ENCODE peak calls at places on chromosomes 2 and 18, in five cellular contexts. A is K562, G is HepG2, D is GM12878, C is H1. S is an unnamed sample.

GRCh38 chr2:238114331-238114841 is 14.2 kb downstream of the ESPNL start:
- DNase-seq in G (no peak), C (no peak), A (no peak), D (no peak), S (no peak)

GRCh38 chr2:240429872-240430491 is 5.5 kb upstream of the GPC1 start:
- DNase-seq in C (no peak), D (no peak), A (no peak), G (peak; percentile 45), S (no peak)

GRCh38 chr2:86243272-86243671 is 44.0 kb downstream of the MRPL35 start:
- DNase-seq in C (no peak), G (no peak), A (no peak), D (no peak), S (no peak)

GRCh38 chr2:213034578-213034977 is 116.8 kb downstream of the IKZF2 start:
- DNase-seq in C (no peak), G (no peak), D (no peak), A (no peak), S (no peak)

GRCh38 chr2:203164311-203164935 is 74.4 kb upstream of the CYP20A1 start:
- DNase-seq in C (no peak), A (no peak), D (no peak), G (no peak), S (no peak)

GRCh38 chr2:152564754-152565551 is 152.3 kb downstream of the PRPF40A start:
- DNase-seq in D (peak; percentile 70), G (no peak), A (no peak), C (no peak), S (no peak)

GRCh38 chr2:26875083-26875634 is 27.2 kb downstream of the DPYSL5 start:
- DNase-seq in G (no peak), A (no peak), C (no peak), D (no peak), S (no peak)

GRCh38 chr2:172938713-172939375 is 136.8 kb upstream of the MAP3K20 start:
- DNase-seq in G (no peak), A (no peak), C (no peak), D (no peak), S (no peak)

GRCh38 chr18:58268849-58269248 is 224.8 kb downstream of the NEDD4L start:
- DNase-seq in C (no peak), A (no peak), D (no peak), G (no peak), S (no peak)

GRCh38 chr2:67828066-67828465 is 234.7 kb downstream of the C1D start:
- DNase-seq in D (no peak), G (no peak), A (no peak), C (no peak), S (no peak)

GRCh38 chr2:16632615-16633014 is 33.0 kb downstream of the CYRIA start:
- DNase-seq in D (no peak), A (no peak), G (no peak), C (no peak), S (peak; percentile 9)

GRCh38 chr18:74498712-74499629 is 2.8 kb downstream of the CNDP2 start:
- DNase-seq in G (no peak), D (peak; percentile 56), C (no peak), A (no peak), S (no peak)
- TF ChIP-seq POLR2AphosphoS5 in G (no peak), D (no peak), C (no peak), A (no peak), S (no peak)

GRCh38 chr2:100629309-100629708 is 66.5 kb downstream of the PDCL3 start:
- DNase-seq in D (no peak), G (no peak), C (no peak), A (no peak), S (no peak)

GRCh38 chr2:100630473-100630977 is 67.7 kb downstream of the PDCL3 start:
- DNase-seq in C (no peak), G (no peak), D (no peak), A (no peak), S (no peak)

GRCh38 chr2:100632759-100633158 is 70.0 kb downstream of the PDCL3 start:
- DNase-seq in D (no peak), A (no peak), C (no peak), G (no peak), S (no peak)

GRCh38 chr2:100628506-100628905 is 65.7 kb downstream of the PDCL3 start:
- DNase-seq in A (no peak), G (no peak), D (no peak), C (no peak), S (no peak)

GRCh38 chr2:100632021-100632420 is 69.2 kb downstream of the PDCL3 start:
- DNase-seq in A (no peak), G (no peak), C (no peak), D (no peak), S (no peak)
- TF ChIP-seq CREB1 in A (no peak), G (no peak), C (no peak), D (no peak), S (no peak)

GRCh38 chr2:234138836-234139235 is 88.3 kb downstream of the SPP2 start:
- DNase-seq in C (no peak), G (no peak), A (no peak), D (no peak), S (no peak)

GRCh38 chr2:234134496-234134895 is 84.0 kb downstream of the SPP2 start:
- DNase-seq in G (no peak), D (no peak), C (no peak), A (no peak), S (no peak)

GRCh38 chr2:234137400-234138014 is 87.0 kb downstream of the SPP2 start:
- DNase-seq in A (no peak), D (no peak), G (no peak), C (peak; percentile 1), S (no peak)

GRCh38 chr2:234135750-234136221 is 85.3 kb downstream of the SPP2 start:
- DNase-seq in D (peak; percentile 5), G (peak; percentile 64), A (peak; percentile 53), C (peak; percentile 49), S (peak; percentile 95)

GRCh38 chr2:234136461-234136860 is 86.0 kb downstream of the SPP2 start:
- DNase-seq in A (no peak), C (no peak), G (no peak), D (no peak), S (peak; percentile 31)
- H2AFZ ChIP-seq in A (no peak overlapping the region), C (no peak overlapping the region), G (no peak overlapping the region), D (no peak overlapping the region), S (no peak overlapping the region)

GRCh38 chr2:105258835-105259350 is 17.4 kb downstream of the GPR45 start:
- DNase-seq in A (no peak), G (no peak), D (no peak), C (no peak), S (no peak)
- TF ChIP-seq POLR2AphosphoS5 in A (no peak), G (no peak), D (no peak), C (no peak), S (no peak)

DNA sequence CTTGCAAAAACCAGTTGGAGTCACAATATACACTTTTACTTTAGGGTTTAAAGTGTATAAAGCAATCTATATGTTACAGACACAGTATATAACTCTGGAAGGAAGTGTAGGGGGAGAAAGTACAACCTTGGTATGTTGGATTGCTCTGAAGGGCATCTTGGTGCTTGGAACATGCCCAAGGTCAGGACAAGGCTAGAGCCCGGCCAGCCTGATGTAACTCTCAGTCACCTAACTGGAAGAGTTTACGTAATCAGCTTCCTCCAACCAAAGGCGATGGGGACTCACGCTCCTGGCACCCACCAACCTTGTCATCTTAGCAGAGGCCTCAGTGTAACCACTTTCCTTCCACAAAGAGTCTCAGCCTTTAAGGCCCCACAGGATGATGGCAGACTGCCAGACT is 181.1 kb upstream of the ACAA2 start:
- DNase-seq in D (no peak), A (no peak), C (no peak), G (no peak), S (no peak)
- TF ChIP-seq CREB1 in D (no peak), A (no peak), C (no peak), G (no peak), S (no peak)

DNA sequence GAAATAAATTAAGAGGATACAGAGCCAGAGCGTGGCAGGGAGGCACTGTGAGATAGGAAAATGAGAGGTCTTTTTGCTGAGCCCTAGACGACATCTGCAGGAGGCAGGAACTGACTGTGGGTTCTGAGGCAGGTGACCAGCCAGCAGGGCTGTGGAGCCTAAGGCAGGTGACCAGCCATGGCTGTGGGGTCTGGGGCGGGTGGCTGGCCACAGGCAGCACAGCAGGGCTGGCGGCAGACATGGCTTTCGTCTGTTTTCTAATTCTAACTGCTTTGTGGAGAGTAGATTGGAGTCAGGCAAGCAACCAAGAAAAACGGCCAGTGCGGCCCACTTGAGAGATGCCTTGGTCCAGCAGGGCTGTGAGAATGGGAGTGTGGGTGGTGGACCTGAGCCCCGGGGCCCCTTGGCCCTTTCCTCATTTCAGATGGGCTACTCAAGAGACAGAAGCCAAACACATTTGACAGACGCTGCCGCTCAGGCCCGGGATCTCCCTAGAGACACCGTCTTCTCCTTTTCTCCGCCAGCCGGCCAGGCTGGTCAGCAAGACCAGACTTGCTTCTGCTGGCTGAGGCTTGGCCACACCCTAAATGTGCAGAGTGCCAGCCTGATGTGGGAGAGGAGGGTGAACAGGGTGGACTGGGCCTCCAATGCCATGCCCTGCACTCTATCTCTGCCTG is 19.7 kb upstream of the GNAL start:
- DNase-seq in D (no peak), C (no peak), A (no peak), G (no peak), S (no peak)
- H2AFZ ChIP-seq in D (no peak overlapping the region), C (peak overlapping the region; percentile 93), A (no peak overlapping the region), G (no peak overlapping the region), S (peak overlapping the region; percentile 85)

GRCh38 chr2:222708274-222708710 is 36.8 kb downstream of the MOGAT1 start:
- DNase-seq in D (no peak), A (peak; percentile 39), C (no peak), G (peak; percentile 76), S (peak; percentile 83)
- TF ChIP-seq POLR2AphosphoS5 in D (no peak), A (no peak), C (no peak), G (no peak), S (no peak)